ENCODE peak calls at places on chromosomes 1 and 21, in seven cellular contexts. One of them, this sample, is unnamed.

GRCh38 chr21:41767606-41768370 is 936 bp upstream of the RIPK4 start:
- DNase-seq in lower leg skin: no peak
- DNase-seq in stimulated activated CD8-positive, alpha-beta memory T cell treated with anti-CD3 and anti-CD28 coated beads, Interleukin-15, amount 100 ng/mL, for 24 hours: no peak
- DNase-seq in iris pigment epithelial cell: no peak
- DNase-seq in AG04450: no peak
- DNase-seq in OCI-M1: no peak
- DNase-seq in activated CD4-positive, alpha-beta T cell treated with anti-CD3 and anti-CD28 coated beads for 24 hours: no peak
- DNase-seq in this sample: peak

GRCh38 chr1:22259581-22260282 is 116.8 kb upstream of the WNT4 start:
- DNase-seq in lower leg skin: no peak
- DNase-seq in activated CD4-positive, alpha-beta T cell treated with anti-CD3 and anti-CD28 coated beads for 24 hours: no peak
- DNase-seq in stimulated activated CD8-positive, alpha-beta memory T cell treated with anti-CD3 and anti-CD28 coated beads, Interleukin-15, amount 100 ng/mL, for 24 hours: no peak
- DNase-seq in iris pigment epithelial cell: peak
- DNase-seq in OCI-M1: no peak
- DNase-seq in AG04450: no peak
- DNase-seq in this sample: no peak

GRCh38 chr1:7491818-7492173 is 279.3 kb upstream of the VAMP3 start:
- DNase-seq in iris pigment epithelial cell: no peak
- DNase-seq in OCI-M1: no peak
- DNase-seq in AG04450: no peak
- DNase-seq in activated CD4-positive, alpha-beta T cell treated with anti-CD3 and anti-CD28 coated beads for 24 hours: no peak
- DNase-seq in lower leg skin: no peak
- DNase-seq in stimulated activated CD8-positive, alpha-beta memory T cell treated with anti-CD3 and anti-CD28 coated beads, Interleukin-15, amount 100 ng/mL, for 24 hours: no peak
- DNase-seq in this sample: no peak

GRCh38 chr1:33332881-33333280 is 12.0 kb upstream of the A3GALT2 start:
- DNase-seq in OCI-M1: no peak
- DNase-seq in activated CD4-positive, alpha-beta T cell treated with anti-CD3 and anti-CD28 coated beads for 24 hours: no peak
- DNase-seq in iris pigment epithelial cell: peak
- DNase-seq in lower leg skin: no peak
- DNase-seq in AG04450: no peak
- DNase-seq in stimulated activated CD8-positive, alpha-beta memory T cell treated with anti-CD3 and anti-CD28 coated beads, Interleukin-15, amount 100 ng/mL, for 24 hours: no peak
- DNase-seq in this sample: no peak

GRCh38 chr1:98975825-98976224 is 28.8 kb downstream of the PLPPR5 start:
- DNase-seq in activated CD4-positive, alpha-beta T cell treated with anti-CD3 and anti-CD28 coated beads for 24 hours: no peak
- DNase-seq in AG04450: no peak
- DNase-seq in stimulated activated CD8-positive, alpha-beta memory T cell treated with anti-CD3 and anti-CD28 coated beads, Interleukin-15, amount 100 ng/mL, for 24 hours: no peak
- DNase-seq in iris pigment epithelial cell: no peak
- DNase-seq in lower leg skin: no peak
- DNase-seq in OCI-M1: no peak
- DNase-seq in this sample: no peak

GRCh38 chr21:45169001-45169400 is 94.6 kb downstream of the ADARB1 start:
- DNase-seq in activated CD4-positive, alpha-beta T cell treated with anti-CD3 and anti-CD28 coated beads for 24 hours: no peak
- DNase-seq in OCI-M1: peak
- DNase-seq in iris pigment epithelial cell: no peak
- DNase-seq in AG04450: no peak
- DNase-seq in lower leg skin: peak
- DNase-seq in stimulated activated CD8-positive, alpha-beta memory T cell treated with anti-CD3 and anti-CD28 coated beads, Interleukin-15, amount 100 ng/mL, for 24 hours: no peak
- DNase-seq in this sample: no peak

GRCh38 chr1:206905295-206906164 is 8.3 kb downstream of the IL24 start:
- DNase-seq in iris pigment epithelial cell: peak
- DNase-seq in OCI-M1: no peak
- DNase-seq in AG04450: peak
- DNase-seq in activated CD4-positive, alpha-beta T cell treated with anti-CD3 and anti-CD28 coated beads for 24 hours: no peak
- DNase-seq in lower leg skin: peak
- DNase-seq in stimulated activated CD8-positive, alpha-beta memory T cell treated with anti-CD3 and anti-CD28 coated beads, Interleukin-15, amount 100 ng/mL, for 24 hours: no peak
- DNase-seq in this sample: peak

GRCh38 chr1:20867847-20868246 is 80.7 kb upstream of the HP1BP3 start:
- DNase-seq in iris pigment epithelial cell: peak
- DNase-seq in stimulated activated CD8-positive, alpha-beta memory T cell treated with anti-CD3 and anti-CD28 coated beads, Interleukin-15, amount 100 ng/mL, for 24 hours: no peak
- DNase-seq in OCI-M1: no peak
- DNase-seq in AG04450: no peak
- DNase-seq in activated CD4-positive, alpha-beta T cell treated with anti-CD3 and anti-CD28 coated beads for 24 hours: no peak
- DNase-seq in lower leg skin: no peak
- DNase-seq in this sample: no peak

GRCh38 chr1:151970128-151970527 is 23.5 kb downstream of the S100A10 start:
- DNase-seq in AG04450: no peak
- DNase-seq in iris pigment epithelial cell: no peak
- DNase-seq in activated CD4-positive, alpha-beta T cell treated with anti-CD3 and anti-CD28 coated beads for 24 hours: no peak
- DNase-seq in stimulated activated CD8-positive, alpha-beta memory T cell treated with anti-CD3 and anti-CD28 coated beads, Interleukin-15, amount 100 ng/mL, for 24 hours: no peak
- DNase-seq in lower leg skin: no peak
- DNase-seq in OCI-M1: no peak
- DNase-seq in this sample: no peak

GRCh38 chr1:33094486-33094885 is 13.5 kb downstream of the AZIN2 start:
- DNase-seq in iris pigment epithelial cell: no peak
- DNase-seq in activated CD4-positive, alpha-beta T cell treated with anti-CD3 and anti-CD28 coated beads for 24 hours: no peak
- DNase-seq in OCI-M1: no peak
- DNase-seq in stimulated activated CD8-positive, alpha-beta memory T cell treated with anti-CD3 and anti-CD28 coated beads, Interleukin-15, amount 100 ng/mL, for 24 hours: no peak
- DNase-seq in AG04450: no peak
- DNase-seq in lower leg skin: peak
- DNase-seq in this sample: no peak

GRCh38 chr1:231734417-231734816 is 107.8 kb downstream of the DISC1 start:
- DNase-seq in iris pigment epithelial cell: no peak
- DNase-seq in stimulated activated CD8-positive, alpha-beta memory T cell treated with anti-CD3 and anti-CD28 coated beads, Interleukin-15, amount 100 ng/mL, for 24 hours: no peak
- DNase-seq in lower leg skin: no peak
- DNase-seq in OCI-M1: no peak
- DNase-seq in AG04450: no peak
- DNase-seq in activated CD4-positive, alpha-beta T cell treated with anti-CD3 and anti-CD28 coated beads for 24 hours: no peak
- DNase-seq in this sample: no peak

GRCh38 chr1:245855846-245856730 is 651.0 kb downstream of the SMYD3 start:
- DNase-seq in stimulated activated CD8-positive, alpha-beta memory T cell treated with anti-CD3 and anti-CD28 coated beads, Interleukin-15, amount 100 ng/mL, for 24 hours: no peak
- DNase-seq in activated CD4-positive, alpha-beta T cell treated with anti-CD3 and anti-CD28 coated beads for 24 hours: no peak
- DNase-seq in AG04450: no peak
- DNase-seq in OCI-M1: no peak
- DNase-seq in lower leg skin: no peak
- DNase-seq in iris pigment epithelial cell: no peak
- DNase-seq in this sample: no peak

GRCh38 chr1:185857447-185857846 is 123.3 kb downstream of the HMCN1 start:
- DNase-seq in lower leg skin: no peak
- DNase-seq in OCI-M1: no peak
- DNase-seq in stimulated activated CD8-positive, alpha-beta memory T cell treated with anti-CD3 and anti-CD28 coated beads, Interleukin-15, amount 100 ng/mL, for 24 hours: no peak
- DNase-seq in AG04450: no peak
- DNase-seq in activated CD4-positive, alpha-beta T cell treated with anti-CD3 and anti-CD28 coated beads for 24 hours: no peak
- DNase-seq in iris pigment epithelial cell: no peak
- DNase-seq in this sample: peak

GRCh38 chr1:71641013-71641412 is 560.2 kb upstream of the ZRANB2 start:
- DNase-seq in OCI-M1: no peak
- DNase-seq in stimulated activated CD8-positive, alpha-beta memory T cell treated with anti-CD3 and anti-CD28 coated beads, Interleukin-15, amount 100 ng/mL, for 24 hours: no peak
- DNase-seq in AG04450: no peak
- DNase-seq in lower leg skin: no peak
- DNase-seq in activated CD4-positive, alpha-beta T cell treated with anti-CD3 and anti-CD28 coated beads for 24 hours: no peak
- DNase-seq in iris pigment epithelial cell: no peak
- DNase-seq in this sample: no peak

GRCh38 chr1:234963180-234963903 is 165.3 kb downstream of the TOMM20 start:
- DNase-seq in activated CD4-positive, alpha-beta T cell treated with anti-CD3 and anti-CD28 coated beads for 24 hours: peak
- DNase-seq in lower leg skin: peak
- DNase-seq in stimulated activated CD8-positive, alpha-beta memory T cell treated with anti-CD3 and anti-CD28 coated beads, Interleukin-15, amount 100 ng/mL, for 24 hours: peak
- DNase-seq in OCI-M1: peak
- DNase-seq in iris pigment epithelial cell: peak
- DNase-seq in AG04450: peak
- DNase-seq in this sample: peak

GRCh38 chr21:37742532-37742931 is 173.7 kb downstream of the KCNJ6 start:
- DNase-seq in OCI-M1: no peak
- DNase-seq in activated CD4-positive, alpha-beta T cell treated with anti-CD3 and anti-CD28 coated beads for 24 hours: no peak
- DNase-seq in stimulated activated CD8-positive, alpha-beta memory T cell treated with anti-CD3 and anti-CD28 coated beads, Interleukin-15, amount 100 ng/mL, for 24 hours: no peak
- DNase-seq in lower leg skin: no peak
- DNase-seq in AG04450: no peak
- DNase-seq in iris pigment epithelial cell: peak
- DNase-seq in this sample: no peak

GRCh38 chr1:66493731-66494130 is 40.2 kb upstream of the SGIP1 start:
- DNase-seq in lower leg skin: no peak
- DNase-seq in AG04450: no peak
- DNase-seq in OCI-M1: no peak
- DNase-seq in activated CD4-positive, alpha-beta T cell treated with anti-CD3 and anti-CD28 coated beads for 24 hours: no peak
- DNase-seq in stimulated activated CD8-positive, alpha-beta memory T cell treated with anti-CD3 and anti-CD28 coated beads, Interleukin-15, amount 100 ng/mL, for 24 hours: no peak
- DNase-seq in iris pigment epithelial cell: no peak
- DNase-seq in this sample: no peak

GRCh38 chr1:25031966-25032667 is 102.0 kb upstream of the RUNX3 start:
- DNase-seq in lower leg skin: no peak
- DNase-seq in stimulated activated CD8-positive, alpha-beta memory T cell treated with anti-CD3 and anti-CD28 coated beads, Interleukin-15, amount 100 ng/mL, for 24 hours: no peak
- DNase-seq in OCI-M1: no peak
- DNase-seq in AG04450: no peak
- DNase-seq in iris pigment epithelial cell: peak
- DNase-seq in activated CD4-positive, alpha-beta T cell treated with anti-CD3 and anti-CD28 coated beads for 24 hours: peak
- DNase-seq in this sample: peak

GRCh38 chr1:179812501-179813292 is 64.9 kb downstream of the TOR1AIP2 start:
- DNase-seq in lower leg skin: no peak
- DNase-seq in AG04450: no peak
- DNase-seq in OCI-M1: no peak
- DNase-seq in stimulated activated CD8-positive, alpha-beta memory T cell treated with anti-CD3 and anti-CD28 coated beads, Interleukin-15, amount 100 ng/mL, for 24 hours: no peak
- DNase-seq in activated CD4-positive, alpha-beta T cell treated with anti-CD3 and anti-CD28 coated beads for 24 hours: no peak
- DNase-seq in iris pigment epithelial cell: no peak
- DNase-seq in this sample: peak

GRCh38 chr1:168801032-168801745 is 72.2 kb upstream of the DPT start:
- DNase-seq in AG04450: no peak
- DNase-seq in lower leg skin: no peak
- DNase-seq in OCI-M1: no peak
- DNase-seq in activated CD4-positive, alpha-beta T cell treated with anti-CD3 and anti-CD28 coated beads for 24 hours: no peak
- DNase-seq in iris pigment epithelial cell: no peak
- DNase-seq in stimulated activated CD8-positive, alpha-beta memory T cell treated with anti-CD3 and anti-CD28 coated beads, Interleukin-15, amount 100 ng/mL, for 24 hours: no peak
- DNase-seq in this sample: no peak